ENCODE peak calls at places on chromosome X, in five cellular contexts. F is spleen, T is HCT116, Y is tibial artery, N is body of pancreas. K is an unnamed sample.

GRCh38 chrX:103120748-103121147 is 27.8 kb upstream of the NXF3 start:
- DNase-seq in F (no peak), T (no peak), Y (no peak), N (no peak), K (no peak)

GRCh38 chrX:37712458-37712857 is 26.9 kb downstream of the XK start:
- DNase-seq in F (no peak), T (no peak), Y (no peak), N (no peak), K (no peak)

GRCh38 chrX:136577562-136577961 is 45.5 kb downstream of the VGLL1 start:
- DNase-seq in F (peak), T (peak), Y (peak), N (peak), K (no peak)

GRCh38 chrX:70452143-70452733 is 7.6 kb downstream of the DLG3 start:
- DNase-seq in F (peak), T (peak), Y (peak), N (peak), K (no peak)

GRCh38 chrX:28847423-28847822 is 260.2 kb downstream of the IL1RAPL1 start:
- DNase-seq in F (no peak), T (peak), Y (no peak), N (peak), K (no peak)

GRCh38 chrX:72247206-72247944 is 8.5 kb upstream of the ERCC6L start:
- DNase-seq in F (no peak), T (no peak), Y (no peak), N (peak), K (no peak)

GRCh38 chrX:29553542-29553941 is 661.8 kb upstream of the MAGEB2 start:
- DNase-seq in F (no peak), T (no peak), Y (no peak), N (no peak), K (no peak)

GRCh38 chrX:93649381-93649780 is 24.0 kb downstream of the NAP1L3 start:
- DNase-seq in F (no peak), T (no peak), Y (no peak), N (no peak), K (no peak)

GRCh38 chrX:56745019-56745418 is 16.0 kb downstream of the NBDY start:
- DNase-seq in F (no peak), T (peak), Y (no peak), N (no peak), K (no peak)

GRCh38 chrX:23959781-23960180 is 52.0 kb downstream of the CXorf58 start:
- DNase-seq in F (no peak), T (no peak), Y (no peak), N (no peak), K (no peak)

GRCh38 chrX:138756234-138756633 is 44.7 kb upstream of the FGF13 start:
- DNase-seq in F (no peak), T (no peak), Y (peak), N (no peak), K (no peak)

GRCh38 chrX:68669094-68669830 is 21.8 kb downstream of the STARD8 start:
- DNase-seq in F (no peak), T (no peak), Y (no peak), N (no peak), K (no peak)

GRCh38 chrX:119497185-119497584 is 28.9 kb downstream of the SLC25A5 start:
- DNase-seq in F (no peak), T (no peak), Y (no peak), N (no peak), K (no peak)

GRCh38 chrX:2898861-2899512 is 30.2 kb downstream of the ARSD start:
- DNase-seq in F (no peak), T (no peak), Y (no peak), N (peak), K (no peak)

GRCh38 chrX:119753639-119754257 is 4.6 kb upstream of the SOWAHD start:
- DNase-seq in F (peak), T (peak), Y (no peak), N (no peak), K (no peak)

GRCh38 chrX:139200346-139200745 is 330.2 kb upstream of the F9 start:
- DNase-seq in F (no peak), T (no peak), Y (no peak), N (no peak), K (no peak)

GRCh38 chrX:3678287-3678686 is 35.2 kb downstream of the PRKX start:
- DNase-seq in F (no peak), T (no peak), Y (no peak), N (no peak), K (no peak)

GRCh38 chrX:9482408-9482807 is 17.6 kb downstream of the TBL1X start:
- DNase-seq in F (no peak), T (no peak), Y (no peak), N (no peak), K (no peak)
- TF ChIP-seq CTCF in F (no peak), T (no peak), Y (no peak), N (no peak), K (no peak)

DNA sequence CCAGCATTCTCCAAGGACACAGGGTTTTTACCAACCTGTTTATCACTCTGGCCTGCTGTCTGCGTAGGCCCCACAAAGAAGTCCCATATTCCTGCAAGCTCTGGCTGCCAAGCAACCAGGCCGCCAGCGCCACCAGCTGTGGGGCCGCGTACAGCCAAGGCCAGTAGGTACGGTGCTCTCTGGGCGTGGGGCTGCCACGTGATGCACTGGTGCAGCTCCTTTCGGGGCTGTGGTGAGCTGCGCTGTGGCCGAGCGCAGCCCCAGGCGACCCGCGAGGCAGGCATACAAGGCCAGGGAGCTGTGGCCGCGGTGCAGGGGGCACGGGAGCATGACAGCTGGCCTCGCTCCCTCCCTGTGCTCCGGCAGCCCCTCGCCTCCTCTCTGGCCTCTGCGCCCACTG is 22.2 kb downstream of the LUZP4 start:
- DNase-seq in F (peak), T (no peak), Y (no peak), N (peak), K (no peak)
- TF ChIP-seq CTCF in F (no peak), T (no peak), Y (no peak), N (no peak), K (no peak)

GRCh38 chrX:130264573-130264972 is 4.1 kb downstream of the ZNF280C start:
- DNase-seq in F (no peak), T (no peak), Y (no peak), N (no peak), K (no peak)

GRCh38 chrX:130263016-130263415 is 5.7 kb downstream of the ZNF280C start:
- DNase-seq in F (no peak), T (no peak), Y (no peak), N (no peak), K (no peak)

GRCh38 chrX:130268500-130269170 is at the start of gene ZNF280C:
- DNase-seq in F (peak), T (peak), Y (peak), N (peak), K (peak)
- TF ChIP-seq CTCF in F (peak), T (no peak), Y (no peak), N (peak), K (peak)

GRCh38 chrX:133569217-133569616 is 153.9 kb upstream of the GPC4 start:
- DNase-seq in F (no peak), T (no peak), Y (no peak), N (no peak), K (no peak)
- TF ChIP-seq CTCF in F (no peak), T (no peak), Y (no peak), N (no peak), K (no peak)

DNA sequence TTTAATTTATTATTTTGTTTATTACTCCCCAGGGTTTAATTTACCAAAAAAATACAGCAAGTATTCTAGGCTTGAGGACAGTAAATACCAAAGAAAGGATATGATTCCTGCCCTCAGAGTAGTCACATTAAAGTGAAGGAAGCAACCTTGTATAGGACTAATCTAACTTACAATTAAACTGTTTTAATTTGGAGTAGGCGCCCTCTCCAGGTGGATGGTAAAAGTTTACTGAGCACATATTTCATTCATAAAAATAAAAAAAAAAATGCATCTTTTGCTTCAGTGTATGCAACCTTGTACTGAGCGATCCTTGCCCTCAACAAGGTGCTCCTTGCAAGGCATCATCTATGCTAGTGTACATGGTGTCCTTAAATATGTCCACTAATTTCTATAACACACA is 72.0 kb upstream of the MAGEB16 start:
- DNase-seq in F (no peak), T (no peak), Y (no peak), N (peak), K (no peak)
- TF ChIP-seq CTCF in F (no peak), T (no peak), Y (no peak), N (peak), K (peak)

DNA sequence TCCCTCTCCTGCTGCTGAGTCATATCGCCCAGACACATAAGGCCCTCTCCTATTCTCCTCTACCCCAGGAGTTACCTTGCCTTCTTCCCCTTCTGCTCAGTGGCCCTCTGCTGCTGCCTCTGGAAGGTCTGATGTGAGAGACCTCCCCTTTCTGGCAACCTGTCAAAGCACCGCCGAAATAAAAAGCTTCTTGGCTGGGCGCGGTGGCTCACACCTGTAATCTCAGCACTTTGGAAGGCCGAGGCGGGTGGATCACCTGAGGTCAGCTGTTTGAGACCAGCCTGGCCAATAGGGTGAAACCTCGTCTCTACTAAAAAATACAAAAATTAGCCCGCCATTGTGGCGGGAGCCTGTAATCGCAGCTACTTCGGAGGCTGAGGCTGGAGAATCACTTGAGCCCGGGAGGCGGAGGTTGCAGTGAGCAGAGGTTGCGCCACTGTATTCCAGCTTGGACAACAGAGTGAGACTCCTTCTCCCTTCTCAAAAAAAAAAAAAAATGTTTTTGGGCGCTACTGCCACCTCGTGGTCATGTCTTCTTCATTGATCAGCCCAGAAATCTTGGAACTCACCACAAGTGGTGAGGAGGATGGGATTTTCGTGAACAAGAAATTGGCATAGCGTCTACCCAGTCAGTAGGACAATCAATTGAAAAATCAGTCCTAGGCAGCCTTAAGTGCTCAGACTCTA is 8.6 kb upstream of the ZXDA start:
- DNase-seq in F (no peak), T (peak), Y (peak), N (peak), K (no peak)
- TF ChIP-seq CTCF in F (peak), T (peak), Y (peak), N (peak), K (peak)

DNA sequence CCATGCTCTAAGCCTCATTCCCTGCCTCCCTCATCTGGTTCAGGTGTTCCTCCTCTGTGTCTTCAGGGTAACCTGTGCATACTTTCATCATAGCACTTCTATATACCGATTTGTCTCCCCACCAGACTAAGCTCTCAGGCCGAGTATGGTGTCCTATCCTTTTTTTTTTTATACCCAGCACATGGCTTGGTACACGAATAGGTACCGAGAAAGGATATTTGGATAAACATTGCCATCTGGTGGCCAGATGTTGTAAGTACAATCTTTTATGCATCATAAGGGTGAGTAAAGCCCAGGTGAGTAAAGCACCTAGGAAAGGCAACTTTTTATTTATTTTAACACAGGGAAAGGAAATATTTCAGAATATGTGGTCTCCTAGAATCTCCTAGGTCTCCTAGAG is 68.4 kb downstream of the MID2 start:
- DNase-seq in F (no peak), T (peak), Y (no peak), N (no peak), K (no peak)
- TF ChIP-seq CTCF in F (peak), T (peak), Y (peak), N (peak), K (peak)

GRCh38 chrX:155048997-155049619 is 21.8 kb downstream of the CMC4 start:
- DNase-seq in F (peak), T (no peak), Y (no peak), N (peak), K (no peak)
- TF ChIP-seq CTCF in F (peak), T (peak), Y (peak), N (peak), K (peak)

GRCh38 chrX:40552768-40553167 is 28.0 kb upstream of the ATP6AP2 start:
- DNase-seq in F (no peak), T (no peak), Y (no peak), N (no peak), K (no peak)
- TF ChIP-seq CTCF in F (no peak), T (peak), Y (no peak), N (no peak), K (peak)

DNA sequence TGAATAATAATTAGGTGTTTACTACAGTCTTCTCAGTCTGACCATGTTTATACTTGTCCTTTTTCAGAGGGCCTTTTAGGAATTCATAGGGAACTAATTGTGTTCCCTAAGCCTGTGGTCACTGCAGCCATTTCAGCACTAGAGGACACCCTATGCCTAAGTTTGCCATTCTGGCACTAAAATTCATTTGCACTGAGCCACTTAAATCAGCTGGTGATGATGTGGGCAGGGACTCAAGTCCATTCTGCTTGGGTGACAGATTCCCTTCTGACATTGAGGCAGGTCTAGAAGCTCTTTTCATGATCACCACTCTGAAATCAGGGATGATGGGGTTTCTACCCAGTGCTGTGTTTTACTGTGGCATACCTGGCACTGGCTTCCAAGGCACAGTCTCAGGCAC is 1178.9 kb upstream of the DIAPH2 start:
- DNase-seq in F (no peak), T (no peak), Y (no peak), N (no peak), K (no peak)
- TF ChIP-seq CTCF in F (no peak), T (no peak), Y (no peak), N (no peak), K (no peak)